ENCODE peak calls at places on chromosomes 11 and 22, in nine cellular contexts. Y is NCI-H2081 treated with DMSO at 0.1 percent for 48 hours; W is heart left ventricle; H is activated CD4-positive, alpha-beta T cell treated with anti-CD3 and anti-CD28 coated beads for 24 hours; U is fibroblast of the aortic adventitia; E is uterus; L is fibroblast of lung; N is activated T-helper 9 cell treated with anti-CD3 and anti-CD28 coated beads, Interleukin-2, amount 50 U/mL, for 16 hours; M is HCEC 1CT. A is an unnamed sample.

GRCh38 chr11:107999759-108000455 is 8.8 kb upstream of the CUL5 start:
- DNase-seq in M (peak), U (peak), W (no peak), H (no peak), Y (no peak), L (peak), N (no peak), E (no peak), A (peak)

GRCh38 chr11:91265946-91266345 is 958.7 kb upstream of the FAT3 start:
- DNase-seq in W (no peak), H (no peak), Y (no peak), N (no peak), M (peak), E (no peak), L (peak), U (no peak), A (no peak)

GRCh38 chr11:66373261-66373660 is 1.7 kb upstream of the SLC29A2 start:
- DNase-seq in W (peak), M (no peak), E (no peak), N (no peak), L (no peak), H (no peak), U (no peak), Y (no peak), A (no peak)

GRCh38 chr11:26062665-26063064 is 269.3 kb upstream of the ANO3 start:
- DNase-seq in W (no peak), E (no peak), U (no peak), N (no peak), H (no peak), L (no peak), Y (no peak), M (no peak), A (no peak)

GRCh38 chr11:116853461-116854073 is 16.1 kb upstream of the APOA1 start:
- DNase-seq in N (peak), W (no peak), M (peak), E (no peak), U (peak), L (peak), H (no peak), Y (no peak), A (no peak)

GRCh38 chr22:48574776-48575566 is 1252.7 kb downstream of the BRD1 start:
- DNase-seq in E (no peak), L (peak), H (peak), N (no peak), U (no peak), M (no peak), Y (no peak), W (peak), A (peak)

GRCh38 chr11:103488021-103488420 is 378.8 kb downstream of the DYNC2H1 start:
- DNase-seq in H (no peak), N (no peak), U (no peak), M (no peak), L (peak), Y (no peak), E (no peak), W (no peak), A (no peak)

GRCh38 chr11:107042748-107043147 is 24.5 kb upstream of the GUCY1A2 start:
- DNase-seq in E (no peak), W (no peak), Y (no peak), N (no peak), H (no peak), U (no peak), M (no peak), L (peak), A (no peak)

GRCh38 chr11:2328656-2329354 is 27.0 kb downstream of the TSPAN32 start:
- DNase-seq in H (no peak), M (no peak), W (no peak), U (no peak), E (no peak), Y (no peak), L (no peak), N (no peak), A (no peak)

GRCh38 chr11:104581246-104581980 is 316.8 kb downstream of the CASP12 start:
- DNase-seq in L (peak), U (no peak), W (no peak), H (no peak), Y (no peak), M (peak), E (no peak), N (no peak), A (no peak)

GRCh38 chr11:35139883-35140282 is 912 bp downstream of the CD44 start:
- DNase-seq in M (peak), W (no peak), L (peak), U (peak), H (no peak), Y (no peak), N (no peak), E (no peak), A (no peak)

GRCh38 chr11:106306942-106307341 is 229.5 kb downstream of the AASDHPPT start:
- DNase-seq in U (peak), E (no peak), W (no peak), Y (no peak), M (peak), H (no peak), N (no peak), L (no peak), A (no peak)

GRCh38 chr11:69010361-69010891 is 2.6 kb downstream of the MRGPRF start:
- DNase-seq in W (no peak), N (no peak), H (no peak), M (no peak), Y (no peak), E (no peak), L (peak), U (no peak), A (no peak)

GRCh38 chr11:56909563-56909962 is 79.2 kb upstream of the OR5AK2 start:
- DNase-seq in E (no peak), M (no peak), U (no peak), H (no peak), N (no peak), L (no peak), W (no peak), Y (no peak), A (no peak)

GRCh38 chr11:1283906-1284305 is 25.5 kb downstream of the TOLLIP start:
- DNase-seq in M (no peak), E (no peak), N (no peak), W (no peak), Y (no peak), H (no peak), U (no peak), L (no peak), A (no peak)

GRCh38 chr11:100867601-100868000 is 180.5 kb downstream of the ARHGAP42 start:
- DNase-seq in Y (no peak), N (no peak), W (no peak), L (no peak), M (no peak), U (no peak), E (no peak), H (no peak), A (no peak)

GRCh38 chr11:27703453-27703852 is 3.2 kb upstream of the BDNF start:
- DNase-seq in L (peak), Y (no peak), U (peak), N (no peak), H (no peak), M (peak), E (no peak), W (no peak), A (no peak)

GRCh38 chr22:32407332-32407731 is 4.7 kb downstream of the RTCB start:
- DNase-seq in E (no peak), L (no peak), N (no peak), Y (no peak), U (no peak), W (no peak), M (no peak), H (no peak), A (no peak)